ENCODE peak calls at places on chromosomes 12 and 14, in five cellular contexts. R is PC-3, Z is PC-9, T is GM23338, S is neural progenitor cell. G is an unnamed sample. For H3K79me2 and H3F3A, the result is how much of the 10 kb centered on the place peaks cover.

GRCh38 chr12:96698521-96698920 is 208.5 kb upstream of the NEDD1 start:
- DNase-seq in R (peak), Z (no peak), T (peak), S (no peak), G (no peak)

GRCh38 chr12:32662665-32663064 is 16.4 kb upstream of the DNM1L start:
- DNase-seq in R (no peak), Z (no peak), T (no peak), S (no peak), G (no peak)

GRCh38 chr12:29612912-29613311 is 115.4 kb upstream of the OVCH1 start:
- DNase-seq in R (peak), Z (no peak), T (no peak), S (no peak), G (no peak)

GRCh38 chr14:32471183-32471582 is 142.1 kb downstream of the AKAP6 start:
- DNase-seq in R (no peak), Z (no peak), T (no peak), S (no peak), G (no peak)

GRCh38 chr12:38166225-38166624 is 150.3 kb upstream of the ALG10B start:
- DNase-seq in R (no peak), Z (no peak), T (no peak), S (no peak), G (no peak)

GRCh38 chr14:32010561-32011188 is 66.4 kb upstream of the ARHGAP5 start:
- DNase-seq in R (peak), Z (peak), T (no peak), S (no peak), G (no peak)

GRCh38 chr12:107277850-107278249 is 184.5 kb upstream of the CRY1 start:
- DNase-seq in R (peak), Z (no peak), T (no peak), S (no peak), G (no peak)

GRCh38 chr14:99271951-99272668 is at the start of gene BCL11B:
- DNase-seq in R (peak), Z (no peak), T (peak), S (peak), G (peak)

GRCh38 chr14:101193126-101193844 is 289.8 kb upstream of the RTL1 start:
- DNase-seq in R (no peak), Z (no peak), T (no peak), S (no peak), G (no peak)

GRCh38 chr12:111405856-111406473 is at the start of gene SH2B3:
- DNase-seq in R (peak), Z (no peak), T (no peak), S (no peak), G (no peak)

GRCh38 chr14:92586966-92587365 is 73.4 kb downstream of the RIN3 start:
- DNase-seq in R (no peak), Z (no peak), T (no peak), S (no peak), G (no peak)

GRCh38 chr14:99323603-99324185 is 51.7 kb upstream of the BCL11B start:
- DNase-seq in R (no peak), Z (no peak), T (peak), S (no peak), G (no peak)

GRCh38 chr12:118603610-118604361 is 227.4 kb downstream of the SUDS3 start:
- DNase-seq in R (no peak), Z (no peak), T (no peak), S (no peak), G (no peak)

GRCh38 chr14:89926709-89927108 is 27.8 kb downstream of the EFCAB11 start:
- DNase-seq in R (peak), Z (no peak), T (no peak), S (no peak), G (no peak)

GRCh38 chr12:104475269-104475668 is 18.5 kb downstream of the CHST11 start:
- DNase-seq in R (no peak), Z (no peak), T (no peak), S (no peak), G (no peak)
- H3K79me2 ChIP-seq in R (under half), Z (half or more), T (under half), S (under half), G (half or more)

DNA sequence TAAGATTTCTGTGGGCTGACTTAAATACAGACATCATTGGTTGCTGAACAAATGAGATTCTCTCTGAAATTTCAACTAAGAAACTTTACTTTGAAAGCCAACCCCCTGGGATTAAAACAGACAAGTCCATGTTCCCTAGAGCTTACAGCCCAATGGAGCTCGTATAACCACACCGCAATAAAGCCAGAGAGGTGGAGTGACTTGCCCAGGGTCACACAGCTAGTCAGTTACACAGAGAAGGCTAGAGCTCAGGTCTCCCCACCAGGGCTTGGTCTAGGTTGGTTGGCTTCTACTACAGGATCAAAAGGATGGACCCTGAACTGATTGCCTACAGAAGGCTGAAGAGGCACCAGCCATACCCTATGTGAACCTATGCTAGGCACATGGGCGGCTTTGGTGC is 8.9 kb upstream of the LTBP2 start:
- DNase-seq in R (no peak), Z (no peak), T (no peak), S (no peak), G (no peak)
- H3F3A ChIP-seq in R (under half), Z (half or more), T (under half), S (under half), G (under half)

DNA sequence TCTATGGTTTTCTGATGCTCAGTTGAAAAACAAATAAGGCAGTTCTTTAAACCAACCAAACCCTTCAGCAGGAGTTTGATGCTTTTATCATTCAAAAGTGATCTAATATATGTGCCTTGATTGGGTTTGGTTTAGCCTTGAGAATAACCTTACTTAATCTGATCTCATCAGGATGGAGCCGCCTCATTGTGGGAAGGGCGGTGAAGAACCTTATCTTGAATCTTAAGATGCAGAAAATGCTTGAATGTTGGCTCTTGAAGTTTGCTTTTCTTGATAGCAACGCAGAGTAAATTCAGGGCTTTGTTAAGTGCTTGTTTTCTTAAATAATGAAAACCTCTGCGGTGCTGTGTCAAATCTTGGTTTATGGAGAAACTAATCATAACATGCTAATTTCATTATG is 138.2 kb downstream of the MON2 start:
- DNase-seq in R (no peak), Z (no peak), T (no peak), S (no peak), G (no peak)
- H3K79me2 ChIP-seq in R (half or more), Z (half or more), T (half or more), S (half or more), G (under half)

GRCh38 chr12:13223941-13224340 is 27.4 kb downstream of the EMP1 start:
- DNase-seq in R (no peak), Z (no peak), T (no peak), S (no peak), G (no peak)
- H3F3A ChIP-seq in R (under half), Z (half or more), T (under half), S (under half), G (under half)

DNA sequence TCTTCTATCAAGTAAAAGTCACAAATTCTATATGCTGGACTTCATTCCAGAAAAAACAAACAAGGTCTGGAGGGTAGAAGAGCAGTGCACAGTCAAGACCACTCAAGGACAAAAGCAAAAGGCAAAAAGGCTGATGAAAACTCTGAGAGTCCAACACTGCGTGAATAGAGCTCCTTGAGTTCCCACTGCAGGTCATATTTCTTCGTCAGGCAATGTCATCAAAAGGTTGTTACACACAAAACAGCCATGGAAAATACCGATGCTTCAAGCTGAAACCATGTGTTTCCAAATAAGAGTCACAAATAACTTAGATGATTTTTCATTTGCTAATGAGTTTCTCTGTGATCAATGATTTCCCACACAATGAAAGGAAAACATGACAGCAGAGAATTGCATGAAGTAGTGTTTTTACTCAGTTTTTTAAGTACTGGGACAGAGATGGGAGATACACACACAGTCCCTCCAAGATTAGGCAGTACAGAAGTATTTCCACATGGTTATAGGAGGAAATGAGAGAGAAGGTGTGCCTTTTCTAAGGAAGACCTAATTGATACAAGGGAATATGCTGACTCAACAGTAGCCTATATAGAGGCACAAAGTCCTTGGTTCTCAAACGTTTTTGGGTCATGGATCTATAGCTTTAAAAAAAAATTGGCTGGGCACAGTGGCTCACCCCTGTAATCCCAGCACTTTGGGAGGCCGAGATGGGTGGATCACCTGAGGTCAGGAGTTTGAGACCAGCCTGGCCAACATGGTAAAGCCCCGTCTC is 177.6 kb downstream of the MED13L start:
- DNase-seq in R (no peak), Z (no peak), T (no peak), S (no peak), G (no peak)
- H3K79me2 ChIP-seq in R (half or more), Z (under half), T (half or more), S (half or more), G (half or more)

GRCh38 chr12:65830305-65830704 is 6.0 kb downstream of the HMGA2 start:
- DNase-seq in R (peak), Z (no peak), T (no peak), S (no peak), G (no peak)
- H3F3A ChIP-seq in R (under half), Z (under half), T (under half), S (under half), G (under half)

DNA sequence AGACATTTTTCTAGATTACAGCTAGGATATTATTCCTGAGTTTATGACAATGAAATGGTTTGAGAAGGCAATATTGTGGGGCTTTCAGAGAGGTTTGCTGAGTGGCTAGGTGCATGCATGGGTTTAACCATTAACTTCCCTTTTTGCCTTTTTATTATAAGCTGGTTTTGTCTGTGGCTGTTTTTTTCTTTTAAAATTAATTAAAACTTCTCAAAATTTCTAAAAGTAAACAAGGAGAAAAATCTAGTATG is 104.0 kb upstream of the BCAT1 start:
- DNase-seq in R (no peak), Z (no peak), T (no peak), S (no peak), G (no peak)
- H3K79me2 ChIP-seq in R (under half), Z (under half), T (under half), S (under half), G (under half)

GRCh38 chr12:49748306-49748705 is 6.9 kb downstream of the TMBIM6 start:
- DNase-seq in R (no peak), Z (no peak), T (no peak), S (no peak), G (no peak)
- H3F3A ChIP-seq in R (under half), Z (under half), T (under half), S (under half), G (under half)

GRCh38 chr12:12885060-12885792 is 6.1 kb upstream of the GPRC5A start:
- DNase-seq in R (no peak), Z (peak), T (peak), S (peak), G (no peak)
- H3K79me2 ChIP-seq in R (under half), Z (under half), T (under half), S (under half), G (under half)

DNA sequence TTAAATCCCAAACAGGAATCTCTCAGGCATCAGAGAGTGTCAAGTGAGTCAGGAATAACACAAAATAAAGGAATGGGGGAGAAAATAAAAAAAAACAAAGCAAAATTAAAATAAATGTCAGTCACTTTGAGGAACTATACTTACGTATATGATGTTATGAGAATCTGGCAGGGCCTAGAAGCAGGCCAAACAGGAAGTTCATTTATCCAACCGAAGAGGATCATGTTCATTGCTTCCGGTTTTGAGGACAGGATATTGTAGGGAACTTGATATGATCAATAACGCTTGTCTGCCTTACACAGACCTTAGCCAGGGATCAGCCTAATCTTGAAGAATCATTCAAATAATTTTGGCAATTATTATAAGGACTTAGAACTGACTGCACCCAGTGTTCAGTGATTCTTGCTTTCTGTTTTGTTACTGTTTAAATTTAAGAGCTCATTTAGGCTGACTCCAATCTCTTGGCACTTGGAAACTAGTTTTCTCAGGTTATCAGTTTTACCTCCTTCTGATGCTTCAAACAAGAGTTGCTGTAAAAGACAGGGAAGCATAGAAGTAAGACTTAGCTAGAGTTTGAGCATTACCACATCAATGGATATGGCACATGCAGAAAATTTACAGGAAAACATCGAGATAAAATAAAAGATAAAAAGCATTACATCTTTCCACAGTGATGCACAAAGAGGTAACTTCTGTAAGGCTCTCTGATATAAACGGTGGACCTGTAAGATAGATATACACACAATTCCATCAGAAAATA is 53.4 kb downstream of the ZFC3H1 start:
- DNase-seq in R (no peak), Z (no peak), T (no peak), S (no peak), G (no peak)
- H3F3A ChIP-seq in R (under half), Z (under half), T (under half), S (under half), G (under half)

G was measured in MM.1S.